ENCODE peak calls at places on chromosome 4, in four cellular contexts. One of them, this sample, is unnamed.

GRCh38 chr4:99591757-99592156 is 17.1 kb downstream of the MTTP start:
- DNase-seq in NCI-H1092: no peak
- DNase-seq in RPMI7951: no peak
- DNase-seq in A549: no peak
- DNase-seq in this sample: no peak

GRCh38 chr4:914531-914930 is 17.6 kb downstream of the GAK start:
- DNase-seq in NCI-H1092: no peak
- DNase-seq in RPMI7951: no peak
- DNase-seq in A549: no peak
- DNase-seq in this sample: no peak

GRCh38 chr4:147078362-147078761 is 132.7 kb upstream of the TTC29 start:
- DNase-seq in RPMI7951: no peak
- DNase-seq in NCI-H1092: no peak
- DNase-seq in A549: no peak
- DNase-seq in this sample: no peak

GRCh38 chr4:22471999-22472434 is 43.8 kb downstream of the ADGRA3 start:
- DNase-seq in NCI-H1092: no peak
- DNase-seq in A549: no peak
- DNase-seq in RPMI7951: no peak
- DNase-seq in this sample: no peak

GRCh38 chr4:16029329-16029728 is 54.5 kb downstream of the PROM1 start:
- DNase-seq in A549: no peak
- DNase-seq in RPMI7951: peak
- DNase-seq in NCI-H1092: no peak
- DNase-seq in this sample: no peak

GRCh38 chr4:104795264-104795934 is 300.7 kb upstream of the CXXC4 start:
- DNase-seq in RPMI7951: no peak
- DNase-seq in NCI-H1092: peak
- DNase-seq in A549: no peak
- DNase-seq in this sample: no peak

GRCh38 chr4:74157116-74157742 is 689 bp upstream of the MTHFD2L start:
- DNase-seq in RPMI7951: peak
- DNase-seq in A549: no peak
- DNase-seq in NCI-H1092: no peak
- DNase-seq in this sample: peak

GRCh38 chr4:7189475-7190277 is 2.7 kb upstream of the SORCS2 start:
- DNase-seq in NCI-H1092: no peak
- DNase-seq in RPMI7951: no peak
- DNase-seq in A549: no peak
- DNase-seq in this sample: no peak